ENCODE peak calls at places on chromosomes 12 and 14, in five cellular contexts. U is nephron progenitor cell, R is PC-3, Q is ovary, G is stomach. Z is an unnamed sample.

GRCh38 chr12:116656371-116656770 is 81.5 kb downstream of the SPRING1 start:
- DNase-seq in U (no peak), R (no peak), Q (no peak), G (no peak), Z (no peak)

GRCh38 chr14:55684956-55685584 is 105.1 kb downstream of the KTN1 start:
- DNase-seq in U (no peak), R (no peak), Q (no peak), G (no peak), Z (no peak)

GRCh38 chr12:1915082-1915968 is 3.1 kb downstream of the CACNA2D4 start:
- DNase-seq in U (no peak), R (no peak), Q (peak), G (peak), Z (no peak)

GRCh38 chr12:104669057-104669770 is 212.5 kb downstream of the CHST11 start:
- DNase-seq in U (peak), R (peak), Q (peak), G (peak), Z (peak)

GRCh38 chr14:59511916-59512530 is 27.7 kb downstream of the JKAMP start:
- DNase-seq in U (peak), R (peak), Q (no peak), G (no peak), Z (no peak)

GRCh38 chr14:104894331-104895206 is 29.5 kb downstream of the CEP170B start:
- DNase-seq in U (no peak), R (no peak), Q (peak), G (peak), Z (peak)

GRCh38 chr14:61524211-61524806 is 171.0 kb upstream of the HIF1A start:
- DNase-seq in U (no peak), R (peak), Q (no peak), G (no peak), Z (peak)

GRCh38 chr12:72271741-72272661 is at the start of gene TRHDE:
- DNase-seq in U (peak), R (peak), Q (peak), G (no peak), Z (peak)

GRCh38 chr12:58804749-58805148 is 115.6 kb downstream of the LRIG3 start:
- DNase-seq in U (no peak), R (peak), Q (no peak), G (no peak), Z (no peak)

GRCh38 chr12:111225307-111225706 is 143.6 kb downstream of the PHETA1 start:
- DNase-seq in U (no peak), R (no peak), Q (no peak), G (no peak), Z (no peak)

GRCh38 chr12:111170559-111170958 is 198.3 kb downstream of the PHETA1 start:
- DNase-seq in U (no peak), R (no peak), Q (no peak), G (no peak), Z (no peak)

GRCh38 chr14:36086629-36087380 is 89.7 kb downstream of the PTCSC3 start:
- DNase-seq in U (no peak), R (no peak), Q (no peak), G (no peak), Z (no peak)

GRCh38 chr14:36094963-36095362 is 81.6 kb downstream of the PTCSC3 start:
- DNase-seq in U (no peak), R (no peak), Q (no peak), G (no peak), Z (no peak)

GRCh38 chr14:36096090-36096489 is 80.4 kb downstream of the PTCSC3 start:
- DNase-seq in U (no peak), R (peak), Q (no peak), G (no peak), Z (no peak)

GRCh38 chr14:36085861-36086260 is 90.7 kb downstream of the PTCSC3 start:
- DNase-seq in U (no peak), R (no peak), Q (no peak), G (no peak), Z (no peak)

DNA sequence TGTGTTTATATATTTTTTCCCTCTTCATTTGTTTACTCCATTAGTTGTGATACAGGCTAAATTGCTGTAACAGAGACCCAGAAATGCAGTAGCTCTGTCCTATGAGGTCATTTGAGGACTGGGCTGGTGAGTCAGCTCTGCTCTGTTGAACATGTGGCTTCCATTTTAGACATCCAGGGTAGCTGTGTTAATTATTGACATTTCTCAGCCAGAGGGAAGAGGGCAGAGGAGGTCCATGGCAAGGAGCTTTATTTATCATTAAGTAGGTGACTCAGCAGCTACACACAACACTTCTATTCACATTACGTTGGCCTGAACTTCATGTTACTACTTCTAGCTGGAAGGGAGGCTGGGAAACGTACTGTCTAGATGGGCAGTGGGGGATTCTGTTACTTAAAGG is 85.4 kb downstream of the PTCSC3 start:
- DNase-seq in U (no peak), R (peak), Q (no peak), G (peak), Z (no peak)
- TF ChIP-seq CTCF in U (no peak), R (no peak), Q (no peak), G (no peak), Z (no peak)

DNA sequence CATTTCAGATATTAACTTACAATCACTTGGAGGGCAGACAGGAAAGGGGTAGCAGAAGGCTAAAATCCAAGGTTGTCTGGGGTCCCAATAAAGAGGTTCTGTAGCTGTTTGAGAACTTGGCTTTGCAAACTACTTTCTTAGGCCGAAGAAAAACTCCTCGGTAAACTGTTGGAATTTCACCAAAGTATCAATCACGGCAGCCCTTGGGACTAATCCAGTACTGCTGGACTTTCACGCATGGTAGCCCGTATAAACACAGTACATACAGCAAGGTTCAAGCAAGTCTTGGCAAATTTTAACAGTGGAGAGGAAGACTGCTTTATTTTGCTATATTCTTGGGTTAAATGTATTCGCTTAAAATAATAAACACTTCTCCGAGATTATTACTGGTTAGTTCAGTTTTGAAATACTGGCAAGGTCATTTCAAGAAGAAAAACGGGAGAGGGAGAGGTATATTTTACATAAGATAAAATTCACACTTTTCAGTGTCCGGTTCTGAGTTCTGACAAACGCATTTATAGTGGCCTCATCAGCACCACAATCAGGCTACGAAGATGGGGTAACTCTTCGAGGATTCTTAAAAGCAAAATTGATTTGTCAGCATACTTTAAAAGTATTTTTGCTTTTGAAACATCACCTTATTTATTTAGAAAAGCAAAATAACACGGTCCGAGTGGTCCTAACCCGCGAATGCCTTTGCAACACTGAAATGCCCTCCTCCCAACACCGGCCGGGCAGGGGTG is 1.3 kb downstream of the SETD3 start:
- DNase-seq in U (no peak), R (no peak), Q (no peak), G (no peak), Z (no peak)
- TF ChIP-seq CTCF in U (no peak), R (no peak), Q (no peak), G (no peak), Z (no peak)

DNA sequence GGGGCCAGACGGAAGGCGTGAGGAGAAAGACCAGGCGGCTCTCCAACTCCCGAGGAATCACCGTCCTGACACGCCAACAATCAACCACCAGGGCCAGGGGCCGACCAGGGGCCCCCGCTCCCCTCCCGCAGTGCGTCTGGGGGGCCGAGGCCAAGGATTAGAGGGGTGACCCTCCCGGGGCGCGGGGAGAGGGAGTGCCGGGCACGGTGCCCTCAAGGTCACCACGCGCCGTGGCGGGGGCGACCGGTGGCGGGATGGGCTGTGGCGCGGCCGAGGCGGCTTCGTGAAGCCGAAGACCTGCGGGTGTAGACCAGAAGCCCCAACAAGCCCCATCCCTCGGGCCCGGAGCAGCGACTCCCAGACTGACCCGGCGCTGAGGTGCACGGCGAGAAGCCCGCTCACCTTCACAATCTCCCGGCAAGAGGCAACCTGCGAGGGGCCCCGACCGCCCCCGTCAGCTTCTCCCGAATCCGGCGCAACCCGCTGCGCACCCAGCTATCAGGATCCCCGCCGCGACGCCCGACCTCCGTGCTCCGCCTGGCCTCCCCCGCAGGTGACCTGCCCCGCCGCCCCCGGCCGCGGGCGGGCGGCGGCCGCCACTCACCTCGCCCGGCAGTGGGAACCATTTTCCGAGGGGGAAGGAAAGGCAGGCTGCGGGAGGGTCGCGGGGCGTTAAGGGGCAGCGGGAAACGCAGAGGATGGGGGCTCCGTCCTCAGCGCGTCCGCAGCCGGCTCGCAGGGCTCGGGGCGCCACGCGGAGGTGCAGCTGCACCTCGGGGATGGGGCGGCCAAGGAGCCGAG is 446 bp downstream of the ATP2B1 start:
- DNase-seq in U (peak), R (peak), Q (peak), G (peak), Z (peak)
- TF ChIP-seq CTCF in U (no peak), R (no peak), Q (no peak), G (no peak), Z (no peak)

GRCh38 chr14:103124501-103125001 is 1.3 kb downstream of the TNFAIP2 start:
- DNase-seq in U (no peak), R (no peak), Q (peak), G (no peak), Z (no peak)

GRCh38 chr14:103125098-103126070 is 2.1 kb downstream of the TNFAIP2 start:
- DNase-seq in U (no peak), R (no peak), Q (no peak), G (no peak), Z (no peak)

GRCh38 chr14:103122578-103123127 is 608 bp upstream of the TNFAIP2 start:
- DNase-seq in U (no peak), R (no peak), Q (no peak), G (no peak), Z (peak)

GRCh38 chr14:103123128-103123633 is at the start of gene TNFAIP2:
- DNase-seq in U (peak), R (no peak), Q (no peak), G (no peak), Z (peak)

DNA sequence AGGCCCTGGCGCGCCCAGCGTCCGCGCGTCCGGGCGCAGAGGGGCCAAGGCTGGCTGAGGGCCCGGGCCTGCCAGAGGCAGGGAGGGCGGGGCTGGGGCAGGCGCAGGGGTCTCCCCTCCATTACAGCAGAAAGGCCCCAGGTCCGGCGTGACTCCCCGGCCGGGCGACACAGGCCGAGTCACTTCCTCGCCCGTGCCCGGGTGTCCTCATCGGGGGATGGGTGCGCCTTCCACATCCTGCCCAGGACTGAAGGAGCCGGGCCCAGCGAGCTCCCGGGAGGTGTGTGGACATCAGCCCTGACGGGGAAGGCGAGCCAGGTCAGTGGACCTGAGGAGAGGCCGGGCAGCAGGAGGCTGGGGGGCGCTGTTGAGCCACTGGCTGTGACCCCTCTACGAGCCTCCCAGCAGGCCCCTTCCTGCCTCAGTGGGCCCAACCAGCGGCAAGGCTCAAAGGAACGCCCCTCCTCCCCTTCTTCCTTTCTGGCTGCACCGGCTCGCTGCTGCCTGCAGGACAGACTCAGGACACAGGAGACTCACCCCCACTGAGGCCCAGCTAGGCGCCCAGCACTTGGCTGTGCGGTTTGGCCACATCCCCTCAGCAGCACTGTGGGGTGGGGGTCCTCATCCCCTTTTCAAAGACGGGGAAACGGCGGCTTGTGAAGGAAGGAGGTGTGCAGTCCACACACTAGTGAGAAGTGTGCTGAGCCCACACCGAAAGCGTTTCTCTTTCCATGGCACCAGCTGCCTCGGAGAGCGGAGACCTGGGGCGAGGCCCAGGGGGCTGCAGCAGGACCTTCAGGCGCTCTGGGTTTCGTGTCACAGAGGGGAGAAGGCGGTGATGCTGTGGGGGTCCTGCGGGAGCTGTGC is 606 bp downstream of the TNFAIP2 start:
- DNase-seq in U (no peak), R (peak), Q (peak), G (peak), Z (peak)
- TF ChIP-seq CTCF in U (no peak), R (peak), Q (no peak), G (peak), Z (peak)

GRCh38 chr12:48029401-48029770 is 25.1 kb upstream of the COL2A1 start:
- DNase-seq in U (no peak), R (no peak), Q (no peak), G (no peak), Z (no peak)
- TF ChIP-seq CTCF in U (no peak), R (no peak), Q (no peak), G (no peak), Z (no peak)

Z was measured in heart right ventricle.